ENCODE peak calls at places on chromosome 14, in six cellular contexts. G is Peyer's patch; C is aorta; R is heart right ventricle; Q is Karpas-422; X is CD8-positive, alpha-beta T cell. J is an unnamed sample. For H3K4me1, the result is how much of the 10 kb centered on the place peaks cover.

GRCh38 chr14:33508663-33509062 is 442.2 kb downstream of the EGLN3 start:
- DNase-seq in R (no peak), Q (no peak), C (no peak), G (no peak), X (no peak), J (no peak)

GRCh38 chr14:41349289-41349910 is 257.3 kb upstream of the LRFN5 start:
- DNase-seq in X (no peak), R (no peak), G (no peak), C (no peak), Q (peak), J (no peak)

GRCh38 chr14:94685166-94685581 is 73.0 kb downstream of the SERPINA3 start:
- DNase-seq in X (no peak), G (no peak), C (peak), R (no peak), Q (peak), J (no peak)

GRCh38 chr14:53180272-53181221 is 27.4 kb upstream of the DDHD1 start:
- DNase-seq in Q (peak), C (no peak), G (no peak), R (no peak), X (no peak), J (no peak)

GRCh38 chr14:65237956-65238355 is 135.6 kb upstream of the MAX start:
- DNase-seq in Q (no peak), X (no peak), G (no peak), R (no peak), C (no peak), J (no peak)

GRCh38 chr14:51563560-51563959 is 88.2 kb upstream of the FRMD6 start:
- DNase-seq in C (no peak), X (no peak), Q (no peak), G (no peak), R (no peak), J (no peak)

GRCh38 chr14:54343276-54344121 is 53.3 kb upstream of the CDKN3 start:
- DNase-seq in R (no peak), G (no peak), Q (no peak), X (no peak), C (no peak), J (no peak)

GRCh38 chr14:26702721-26703250 is 105.0 kb upstream of the NOVA1 start:
- DNase-seq in C (no peak), Q (no peak), X (no peak), R (no peak), G (no peak), J (no peak)

GRCh38 chr14:91250912-91251311 is 6.4 kb upstream of the GPR68 start:
- DNase-seq in R (no peak), G (no peak), Q (no peak), C (no peak), X (no peak), J (no peak)

GRCh38 chr14:66111891-66112290 is 374.3 kb upstream of the CCDC196 start:
- DNase-seq in G (no peak), C (no peak), Q (no peak), R (no peak), X (no peak), J (no peak)

GRCh38 chr14:58104808-58105207 is 47.2 kb downstream of the ARMH4 start:
- DNase-seq in G (no peak), C (no peak), X (no peak), R (no peak), Q (no peak), J (no peak)

GRCh38 chr14:59303216-59303615 is 114.7 kb downstream of the DAAM1 start:
- DNase-seq in C (no peak), R (no peak), G (no peak), X (no peak), Q (no peak), J (no peak)

GRCh38 chr14:81533536-81534343 is at the start of gene SEL1L:
- DNase-seq in R (peak), X (peak), Q (peak), G (peak), C (peak), J (peak)
- H3K27ac ChIP-seq in R (peak), X (peak), Q (no peak), G (peak), C (no peak), J (peak)

GRCh38 chr14:99598774-99599173 is 5.2 kb downstream of the CCDC85C start:
- DNase-seq in R (no peak), G (no peak), Q (no peak), C (no peak), X (no peak), J (no peak)

GRCh38 chr14:99599440-99599839 is 4.6 kb downstream of the CCDC85C start:
- DNase-seq in Q (no peak), C (no peak), R (no peak), G (no peak), X (no peak), J (no peak)

GRCh38 chr14:99596772-99597171 is 7.2 kb downstream of the CCDC85C start:
- DNase-seq in G (no peak), X (no peak), R (no peak), Q (no peak), C (no peak), J (no peak)

GRCh38 chr14:99596071-99596627 is 7.9 kb downstream of the CCDC85C start:
- DNase-seq in G (no peak), Q (no peak), R (no peak), X (no peak), C (no peak), J (no peak)

DNA sequence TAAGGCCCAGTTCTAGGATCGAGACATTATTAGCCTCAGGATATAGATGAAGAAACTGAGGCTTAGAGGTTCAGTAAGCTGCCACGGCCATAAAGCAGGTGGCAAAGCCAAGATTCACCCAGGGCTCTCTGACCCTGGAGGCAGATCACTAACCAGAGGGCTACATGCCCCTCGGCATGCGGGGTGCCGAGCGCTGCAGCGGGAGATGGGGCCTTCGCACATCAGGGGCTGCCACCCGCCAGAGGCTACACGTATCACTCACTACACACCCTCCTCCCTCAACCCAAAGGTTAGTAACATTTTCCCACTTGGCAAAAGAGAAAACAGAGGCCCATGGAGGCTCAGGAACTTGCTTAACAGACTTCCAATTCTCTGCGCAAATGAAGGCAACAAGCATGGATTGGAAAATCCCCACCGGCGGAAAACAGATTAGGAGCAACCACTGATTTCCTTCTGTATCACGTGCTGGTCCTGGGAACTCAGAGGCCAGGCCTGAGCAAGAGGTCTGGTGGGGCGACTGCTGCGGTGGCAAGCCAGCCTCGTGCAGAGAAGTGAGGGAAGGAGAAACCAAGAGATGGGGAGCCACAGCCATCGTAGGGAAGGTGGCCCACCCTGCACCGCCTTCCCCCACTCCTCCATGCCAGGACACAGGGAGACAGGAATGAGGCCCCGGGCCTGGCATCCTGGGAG is 6.0 kb downstream of the CCDC85C start:
- DNase-seq in C (no peak), G (no peak), X (no peak), R (no peak), Q (no peak), J (no peak)
- H3K4me1 ChIP-seq in C (under half), G (half or more), X (under half), R (under half), Q (under half), J (under half)

GRCh38 chr14:60655114-60655897 is 6.0 kb upstream of the SIX1 start:
- DNase-seq in Q (no peak), G (no peak), X (no peak), R (no peak), C (no peak), J (no peak)
- H3K27ac ChIP-seq in Q (no peak), G (no peak), X (no peak), R (no peak), C (no peak), J (no peak)

GRCh38 chr14:103882503-103883262 is 35.3 kb upstream of the PPP1R13B start:
- DNase-seq in Q (no peak), X (no peak), C (no peak), G (no peak), R (no peak), J (no peak)
- H3K4me1 ChIP-seq in Q (under half), X (under half), C (under half), G (under half), R (under half), J (under half)

DNA sequence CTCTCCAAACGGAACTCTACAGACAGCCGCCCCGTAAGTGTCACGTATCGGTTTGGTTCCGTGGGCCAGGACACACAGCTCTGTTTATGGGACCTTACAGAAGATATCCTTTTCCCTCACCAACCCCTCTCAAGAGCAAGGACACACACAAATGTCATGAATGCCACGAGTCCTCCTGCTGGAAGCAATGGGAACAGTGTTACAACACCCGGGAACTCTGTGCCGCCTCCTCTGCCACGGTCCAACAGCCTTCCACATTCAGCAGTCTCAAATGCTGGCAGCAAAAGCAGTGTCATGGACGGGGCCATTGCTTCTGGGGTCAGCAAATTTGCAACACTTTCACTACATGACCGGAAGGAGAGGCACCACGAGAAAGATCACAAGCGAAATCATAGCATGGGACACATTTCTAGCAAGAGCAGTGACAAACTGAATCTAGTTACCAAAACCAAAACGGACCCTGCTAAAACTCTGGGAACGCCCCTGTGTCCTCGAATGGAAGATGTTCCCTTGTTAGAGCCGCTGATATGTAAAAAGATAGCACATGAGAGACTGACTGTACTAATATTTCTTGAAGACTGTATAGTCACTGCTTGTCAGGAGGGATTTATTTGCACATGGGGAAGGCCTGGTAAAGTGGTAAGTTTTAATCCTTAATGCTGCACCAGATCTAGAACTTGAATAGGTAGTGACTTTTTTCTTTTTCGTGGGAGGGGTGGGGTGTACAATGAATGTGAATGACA is 69.7 kb downstream of the WDR20 start:
- DNase-seq in Q (no peak), R (no peak), C (peak), G (no peak), X (no peak), J (no peak)
- H3K27ac ChIP-seq in Q (no peak), R (peak), C (no peak), G (no peak), X (no peak), J (no peak)

GRCh38 chr14:68309121-68309520 is 483.7 kb downstream of the ZFP36L1 start:
- DNase-seq in Q (no peak), X (no peak), R (no peak), G (no peak), C (no peak), J (no peak)
- H3K4me1 ChIP-seq in Q (under half), X (under half), R (under half), G (under half), C (under half), J (under half)

J was measured in CD8-positive, alpha-beta memory T cell.